ENCODE peak calls at places on chromosome 14, in six cellular contexts. N is A549, I is body of pancreas, R is neural progenitor cell, V is mucosa of descending colon, M is heart right ventricle. A is an unnamed sample.

GRCh38 chr14:50410921-50411320 is 14.2 kb upstream of the CDKL1 start:
- DNase-seq in N (no peak), I (no peak), R (no peak), V (no peak), M (no peak), A (no peak)

GRCh38 chr14:46653031-46653775 is 1.6 kb upstream of the RPL10L start:
- DNase-seq in N (no peak), I (no peak), R (no peak), V (no peak), M (no peak), A (no peak)

GRCh38 chr14:56724013-56724412 is 86.3 kb downstream of the OTX2 start:
- DNase-seq in N (no peak), I (no peak), R (no peak), V (no peak), M (no peak), A (no peak)

GRCh38 chr14:103391048-103391447 is 5.8 kb downstream of the MARK3 start:
- DNase-seq in N (peak; percentile 41), I (no peak), R (peak; percentile 66), V (no peak), M (no peak), A (peak; percentile 74)

GRCh38 chr14:100031506-100032281 is 33.5 kb upstream of the EVL start:
- DNase-seq in N (peak; percentile 96), I (no peak), R (no peak), V (no peak), M (no peak), A (peak; percentile 75)

GRCh38 chr14:54686219-54686870 is 119.4 kb downstream of the SAMD4A start:
- DNase-seq in N (no peak), I (no peak), R (no peak), V (no peak), M (no peak), A (no peak)

GRCh38 chr14:73370561-73370960 is 87.8 kb downstream of the NUMB start:
- DNase-seq in N (no peak), I (no peak), R (no peak), V (no peak), M (no peak), A (no peak)

GRCh38 chr14:51260225-51260624 is 20.2 kb downstream of the TMX1 start:
- DNase-seq in N (no peak), I (no peak), R (no peak), V (no peak), M (no peak), A (no peak)

GRCh38 chr14:76956253-76957090 is 72.0 kb downstream of the IRF2BPL start:
- DNase-seq in N (peak; percentile 66), I (peak; percentile 95), R (peak; percentile 91), V (peak; percentile 92), M (peak; percentile 90), A (peak; percentile 99)

GRCh38 chr14:66650491-66650911 is 142.6 kb downstream of the GPHN start:
- DNase-seq in N (no peak), I (no peak), R (no peak), V (no peak), M (no peak), A (no peak)

GRCh38 chr14:69441948-69442347 is 42.6 kb upstream of the PLEKHD1 start:
- DNase-seq in N (no peak), I (no peak), R (no peak), V (no peak), M (no peak), A (no peak)

GRCh38 chr14:100285021-100285912 is 21.0 kb downstream of the SLC25A29 start:
- DNase-seq in N (peak; percentile 81), I (peak; percentile 79), R (peak; percentile 86), V (peak; percentile 88), M (peak; percentile 82), A (peak; percentile 79)

GRCh38 chr14:81940636-81941035 is 407.0 kb upstream of the SEL1L start:
- DNase-seq in N (no peak), I (no peak), R (no peak), V (no peak), M (no peak), A (peak; percentile 75)

GRCh38 chr14:50678163-50678562 is 10.1 kb upstream of the SAV1 start:
- DNase-seq in N (no peak), I (no peak), R (no peak), V (no peak), M (no peak), A (no peak)

GRCh38 chr14:76867536-76868452 is 41.6 kb downstream of the LRRC74A start:
- DNase-seq in N (no peak), I (no peak), R (no peak), V (no peak), M (no peak), A (peak; percentile 24)

GRCh38 chr14:101132051-101132541 is 228.6 kb upstream of the RTL1 start:
- DNase-seq in N (no peak), I (no peak), R (no peak), V (no peak), M (no peak), A (no peak)

GRCh38 chr14:89349196-89350008 is 67.6 kb downstream of the FOXN3 start:
- DNase-seq in N (no peak), I (peak; percentile 82), R (peak; percentile 90), V (no peak), M (no peak), A (no peak)

GRCh38 chr14:85466678-85467077 is 63.3 kb upstream of the FLRT2 start:
- DNase-seq in N (no peak), I (no peak), R (no peak), V (no peak), M (no peak), A (no peak)

GRCh38 chr14:94407906-94408305 is 19.5 kb upstream of the SERPINA1 start:
- DNase-seq in N (no peak), I (no peak), R (no peak), V (no peak), M (no peak), A (no peak)

DNA sequence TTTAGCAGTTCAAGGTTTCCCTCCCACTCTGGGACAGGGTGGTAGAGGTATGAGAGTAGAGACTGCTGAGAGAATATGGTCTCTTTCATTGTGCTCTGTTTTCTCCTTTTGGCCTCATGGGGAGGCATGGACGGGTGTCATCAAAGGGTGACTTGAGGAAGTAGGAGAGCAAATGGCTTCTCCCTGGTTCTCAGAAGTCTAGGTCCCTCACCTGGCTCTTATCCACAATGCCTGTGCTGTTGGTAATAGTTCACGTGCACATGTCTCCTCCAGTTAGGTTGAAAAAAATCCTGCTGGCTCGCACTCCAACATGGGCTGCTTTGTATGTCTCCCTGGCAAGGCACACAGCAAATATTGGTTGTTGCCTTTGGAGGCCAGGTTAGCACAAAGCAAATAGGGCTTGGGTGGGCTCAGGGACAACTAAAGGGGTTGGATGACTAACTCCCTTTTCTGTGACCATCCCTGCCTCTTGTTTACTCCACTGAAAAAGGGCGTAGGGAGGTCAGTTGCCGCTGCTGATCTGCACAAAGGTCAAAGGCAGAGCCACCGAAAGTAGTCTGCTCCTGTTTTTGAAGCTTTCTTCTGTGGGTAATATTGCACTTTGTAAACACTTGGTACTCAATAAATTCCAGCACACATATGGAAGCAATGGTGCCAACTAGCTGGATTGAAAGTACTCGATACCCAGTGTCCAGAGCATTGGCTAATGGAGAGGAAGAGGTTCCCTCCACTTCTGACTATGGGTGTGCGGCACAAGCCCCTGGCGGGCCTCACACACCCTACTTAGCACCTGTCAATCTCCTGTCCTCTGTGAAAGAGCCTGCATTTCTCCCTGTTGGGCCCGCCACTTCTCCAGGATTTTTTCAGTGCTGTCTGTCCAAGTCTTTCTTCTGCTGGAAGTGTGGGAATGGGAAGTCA is 121.8 kb downstream of the SLC38A6 start:
- DNase-seq in N (no peak), I (no peak), R (no peak), V (no peak), M (no peak), A (no peak)
- H3K4me1 ChIP-seq in N (peaks cover 43% of the 10 kb centered on the region), I (no peaks in the 10 kb centered on the region), R (peaks cover 33% of the 10 kb centered on the region), V (no peaks in the 10 kb centered on the region), M (peaks cover 5% of the 10 kb centered on the region), A (peaks cover 65% of the 10 kb centered on the region)

GRCh38 chr14:22506778-22507351 is 82.2 kb downstream of the DAD1 start:
- DNase-seq in N (no peak), I (no peak), R (no peak), V (no peak), M (no peak), A (no peak)
- H3K4me1 ChIP-seq in N (no peaks in the 10 kb centered on the region), I (peaks cover 10% of the 10 kb centered on the region), R (peaks cover 27% of the 10 kb centered on the region), V (no peaks in the 10 kb centered on the region), M (no peaks in the 10 kb centered on the region), A (peaks cover 80% of the 10 kb centered on the region)

GRCh38 chr14:28778718-28779117 is 12.1 kb downstream of the FOXG1 start:
- DNase-seq in N (no peak), I (no peak), R (no peak), V (no peak), M (no peak), A (no peak)

GRCh38 chr14:28779416-28779941 is 12.9 kb downstream of the FOXG1 start:
- DNase-seq in N (no peak), I (no peak), R (no peak), V (no peak), M (no peak), A (no peak)

GRCh38 chr14:28776482-28777266 is 10.1 kb downstream of the FOXG1 start:
- DNase-seq in N (no peak), I (no peak), R (no peak), V (no peak), M (no peak), A (no peak)

GRCh38 chr14:28774764-28775738 is 8.5 kb downstream of the FOXG1 start:
- DNase-seq in N (no peak), I (no peak), R (peak; percentile 27), V (no peak), M (no peak), A (no peak)

GRCh38 chr14:28777773-28778606 is 11.4 kb downstream of the FOXG1 start:
- DNase-seq in N (no peak), I (no peak), R (peak; percentile 79), V (no peak), M (no peak), A (no peak)
- H3K4me1 ChIP-seq in N (no peaks in the 10 kb centered on the region), I (peaks cover 10% of the 10 kb centered on the region), R (peaks cover 14% of the 10 kb centered on the region), V (no peaks in the 10 kb centered on the region), M (no peaks in the 10 kb centered on the region), A (no peaks in the 10 kb centered on the region)

GRCh38 chr14:91402278-91403068 is 15.1 kb downstream of the CCDC88C start:
- DNase-seq in N (no peak), I (peak; percentile 84), R (no peak), V (no peak), M (no peak), A (no peak)

GRCh38 chr14:91399868-91400640 is 17.6 kb downstream of the CCDC88C start:
- DNase-seq in N (no peak), I (peak; percentile 49), R (no peak), V (peak; percentile 69), M (no peak), A (no peak)

GRCh38 chr14:91401751-91402150 is 15.9 kb downstream of the CCDC88C start:
- DNase-seq in N (no peak), I (no peak), R (no peak), V (no peak), M (no peak), A (no peak)

GRCh38 chr14:91398707-91399106 is 18.9 kb downstream of the CCDC88C start:
- DNase-seq in N (no peak), I (no peak), R (no peak), V (peak; percentile 55), M (no peak), A (no peak)

DNA sequence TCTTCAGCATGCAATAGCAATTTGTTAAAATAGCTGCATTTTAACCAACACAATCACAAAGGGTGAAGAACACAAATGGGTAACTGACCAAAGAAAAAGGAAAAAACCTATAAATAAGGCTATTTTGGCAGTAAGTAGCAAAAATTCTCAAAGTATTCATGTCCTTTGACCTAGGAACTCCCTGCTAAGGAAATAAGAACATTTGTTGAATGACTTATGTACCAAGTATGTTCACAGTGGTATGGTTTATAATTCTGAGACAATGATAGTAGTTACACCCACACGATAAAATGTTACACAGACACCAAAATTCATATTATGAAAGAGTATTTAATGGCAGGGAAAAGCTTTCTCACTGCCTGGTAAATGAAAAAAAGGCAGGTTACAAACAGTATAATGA is 16.9 kb downstream of the CCDC88C start:
- DNase-seq in N (no peak), I (no peak), R (no peak), V (no peak), M (no peak), A (no peak)
- H3K4me1 ChIP-seq in N (no peaks in the 10 kb centered on the region), I (peaks cover 88% of the 10 kb centered on the region), R (peaks cover 25% of the 10 kb centered on the region), V (peaks cover 77% of the 10 kb centered on the region), M (peaks cover 3% of the 10 kb centered on the region), A (peaks cover 10% of the 10 kb centered on the region)

A was measured in A673.